ENCODE peak calls at places on chromosome 22, in ten cellular contexts. R is hepatocyte, J is PC-3, V is lower lobe of right lung, S is left lung, P is suprapubic skin, U is fibroblast of lung, C is K562, M is brain microvascular endothelial cell, A is sigmoid colon. F is an unnamed sample.

GRCh38 chr22:37193629-37194191 is 5.7 kb upstream of the C1QTNF6 start:
- DNase-seq in J (no peak), M (no peak), R (no peak), V (peak), U (no peak), A (peak), S (no peak), C (peak), P (peak), F (no peak)

GRCh38 chr22:45131749-45132148 is 32.0 kb upstream of the NUP50 start:
- DNase-seq in P (no peak), J (no peak), V (peak), U (peak), S (peak), M (no peak), R (no peak), A (no peak), C (no peak), F (no peak)

GRCh38 chr22:45423524-45423923 is 10.0 kb downstream of the RIBC2 start:
- DNase-seq in R (no peak), M (no peak), C (no peak), J (no peak), U (no peak), A (no peak), P (peak), V (no peak), S (no peak), F (no peak)

GRCh38 chr22:26409705-26410376 is 19.2 kb upstream of the ASPHD2 start:
- DNase-seq in P (no peak), J (no peak), A (no peak), C (no peak), M (no peak), S (no peak), U (no peak), R (no peak), V (no peak), F (no peak)

GRCh38 chr22:41848468-41848867 is 15.6 kb downstream of the SREBF2 start:
- DNase-seq in R (peak), A (peak), S (peak), P (no peak), U (peak), V (peak), C (no peak), M (no peak), J (no peak), F (no peak)

GRCh38 chr22:46812786-46813185 is 50.3 kb downstream of the TBC1D22A start:
- DNase-seq in V (no peak), A (no peak), S (no peak), P (no peak), M (no peak), C (no peak), R (no peak), U (no peak), J (no peak), F (no peak)

GRCh38 chr22:36379593-36380361 is 8.0 kb downstream of the MYH9 start:
- DNase-seq in U (no peak), J (peak), S (no peak), A (no peak), P (no peak), R (peak), V (no peak), C (no peak), M (no peak), F (no peak)

GRCh38 chr22:30191049-30191701 is 55.4 kb downstream of the LIF start:
- DNase-seq in C (no peak), V (no peak), P (no peak), U (no peak), J (no peak), M (no peak), S (no peak), A (no peak), R (peak), F (no peak)

GRCh38 chr22:29093501-29093921 is 20.7 kb downstream of the KREMEN1 start:
- DNase-seq in V (no peak), C (no peak), M (no peak), U (peak), R (no peak), J (no peak), A (no peak), P (no peak), S (no peak), F (no peak)

GRCh38 chr22:32648486-32648885 is 153.0 kb upstream of the TIMP3 start:
- DNase-seq in V (no peak), J (no peak), A (no peak), C (no peak), U (no peak), S (no peak), P (no peak), M (no peak), R (no peak), F (no peak)

GRCh38 chr22:21791635-21792625 is 56.3 kb upstream of the YPEL1 start:
- DNase-seq in A (no peak), C (peak), S (no peak), U (peak), M (peak), P (no peak), V (no peak), J (peak), R (no peak), F (no peak)

GRCh38 chr22:17882162-17882561 is 107.9 kb upstream of the BID start:
- DNase-seq in S (no peak), C (no peak), J (no peak), P (no peak), M (no peak), R (no peak), A (no peak), V (no peak), U (no peak), F (no peak)

GRCh38 chr22:33756508-33756949 is 163.7 kb downstream of the LARGE1 start:
- DNase-seq in V (no peak), R (peak), C (no peak), U (no peak), A (no peak), P (no peak), S (no peak), J (no peak), M (no peak), F (no peak)

GRCh38 chr22:10961043-10961860 is 4566.7 kb upstream of the OR11H1 start:
- DNase-seq in A (no peak), U (no peak), M (no peak), C (peak), P (no peak), V (peak), J (no peak), S (no peak), R (peak), F (no peak)

GRCh38 chr22:46070722-46071450 is 79.4 kb upstream of the PPARA start:
- DNase-seq in R (peak), C (no peak), M (no peak), U (peak), V (peak), P (no peak), A (peak), S (peak), J (peak), F (peak)

GRCh38 chr22:17120281-17120680 is 879 bp downstream of the TMEM121B start:
- DNase-seq in V (peak), U (peak), S (peak), P (no peak), R (peak), A (no peak), J (no peak), C (peak), M (no peak), F (peak)

GRCh38 chr22:21698430-21699329 is 32.9 kb downstream of the PPIL2 start:
- DNase-seq in P (no peak), M (peak), A (no peak), V (no peak), R (no peak), C (no peak), J (no peak), U (no peak), S (no peak), F (no peak)

GRCh38 chr22:29780781-29781676 is 13.9 kb downstream of the UQCR10 start:
- DNase-seq in V (no peak), S (no peak), C (peak), M (peak), P (no peak), J (peak), U (peak), R (no peak), A (no peak), F (no peak)

GRCh38 chr22:35835998-35836691 is 118.5 kb downstream of the APOL5 start:
- DNase-seq in C (peak), M (peak), V (no peak), R (peak), P (no peak), S (peak), J (peak), U (peak), A (peak), F (no peak)

GRCh38 chr22:23077627-23078461 is 7.5 kb downstream of the GNAZ start:
- DNase-seq in M (no peak), U (no peak), A (no peak), R (no peak), S (no peak), J (no peak), V (no peak), C (peak), P (no peak), F (no peak)
- TF ChIP-seq CTCF in M (no peak), U (no peak), A (no peak), R (no peak), S (no peak), J (no peak), V (no peak), C (peak), P (no peak), F (no peak)

GRCh38 chr22:39405346-39406085 is 5.9 kb downstream of the TAB1 start:
- DNase-seq in V (no peak), M (peak), A (no peak), P (no peak), J (no peak), S (no peak), R (no peak), C (no peak), U (peak), F (no peak)

GRCh38 chr22:39408807-39409206 is 9.2 kb downstream of the TAB1 start:
- DNase-seq in S (no peak), P (no peak), J (no peak), V (no peak), C (no peak), M (no peak), A (no peak), U (no peak), R (no peak), F (no peak)

GRCh38 chr22:39408173-39408572 is 8.6 kb downstream of the TAB1 start:
- DNase-seq in P (no peak), M (no peak), V (no peak), U (no peak), S (no peak), J (no peak), A (no peak), R (no peak), C (no peak), F (no peak)

GRCh38 chr22:39414377-39414776 is 14.8 kb downstream of the TAB1 start:
- DNase-seq in M (no peak), U (no peak), V (no peak), R (no peak), P (no peak), C (no peak), J (no peak), A (no peak), S (no peak), F (no peak)

DNA sequence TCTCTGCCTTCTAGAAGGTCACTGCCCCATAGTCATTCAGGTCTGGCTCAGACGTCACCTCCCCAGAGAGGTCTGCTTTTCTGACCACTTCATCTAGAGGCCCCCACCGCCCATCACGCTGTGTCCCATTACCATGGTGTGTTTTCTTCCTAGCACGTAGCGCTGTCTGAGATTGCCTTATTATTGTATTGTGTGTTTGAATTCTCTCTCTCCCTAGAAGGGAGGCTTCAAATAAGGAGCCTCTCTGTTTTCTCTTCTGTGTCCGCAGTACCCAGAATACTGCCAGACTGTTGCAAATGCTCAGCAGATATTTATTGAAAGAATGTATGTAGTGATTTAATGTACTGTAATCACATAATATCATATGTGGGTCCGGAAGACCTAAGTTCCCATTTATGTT is 10.1 kb downstream of the TAB1 start:
- DNase-seq in C (no peak), U (no peak), M (no peak), A (no peak), S (no peak), P (no peak), R (no peak), V (no peak), J (no peak), F (no peak)
- H3K27ac ChIP-seq in C (no peak), U (no peak), M (no peak), A (no peak), S (no peak), P (no peak), R (no peak), V (no peak), J (no peak), F (no peak)

DNA sequence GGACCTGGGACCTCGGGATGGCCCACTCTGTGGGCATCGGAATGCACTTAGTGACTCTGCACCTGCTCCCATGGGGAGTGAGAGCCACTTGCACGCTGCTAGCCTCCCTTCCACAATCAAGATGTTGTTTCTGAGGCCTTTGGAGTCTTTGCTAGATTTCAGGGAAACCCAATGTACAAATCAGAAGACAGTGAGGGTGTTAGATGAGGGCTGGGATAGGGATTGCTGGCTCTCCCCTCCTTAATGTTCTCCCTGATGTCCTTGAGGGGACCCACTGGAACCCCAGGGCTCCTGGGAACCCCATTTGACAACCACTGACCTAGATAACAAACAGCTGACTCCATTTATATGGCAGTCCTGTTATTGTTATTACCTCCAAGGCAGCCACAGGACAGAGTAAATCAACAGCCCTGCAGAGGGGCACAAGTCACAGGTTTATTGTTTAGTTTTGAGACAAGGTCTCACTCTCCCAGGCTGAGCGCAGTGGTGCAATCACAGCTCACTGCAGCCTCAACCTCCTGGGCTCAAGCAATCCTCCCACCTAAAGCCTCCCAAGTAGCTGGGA is 31.3 kb upstream of the COMT start:
- DNase-seq in J (no peak), R (no peak), P (no peak), M (no peak), A (no peak), V (no peak), C (no peak), U (no peak), S (no peak), F (no peak)
- TF ChIP-seq CTCF in J (no peak), R (no peak), P (no peak), M (no peak), A (peak), V (no peak), C (no peak), U (no peak), S (peak), F (no peak)

DNA sequence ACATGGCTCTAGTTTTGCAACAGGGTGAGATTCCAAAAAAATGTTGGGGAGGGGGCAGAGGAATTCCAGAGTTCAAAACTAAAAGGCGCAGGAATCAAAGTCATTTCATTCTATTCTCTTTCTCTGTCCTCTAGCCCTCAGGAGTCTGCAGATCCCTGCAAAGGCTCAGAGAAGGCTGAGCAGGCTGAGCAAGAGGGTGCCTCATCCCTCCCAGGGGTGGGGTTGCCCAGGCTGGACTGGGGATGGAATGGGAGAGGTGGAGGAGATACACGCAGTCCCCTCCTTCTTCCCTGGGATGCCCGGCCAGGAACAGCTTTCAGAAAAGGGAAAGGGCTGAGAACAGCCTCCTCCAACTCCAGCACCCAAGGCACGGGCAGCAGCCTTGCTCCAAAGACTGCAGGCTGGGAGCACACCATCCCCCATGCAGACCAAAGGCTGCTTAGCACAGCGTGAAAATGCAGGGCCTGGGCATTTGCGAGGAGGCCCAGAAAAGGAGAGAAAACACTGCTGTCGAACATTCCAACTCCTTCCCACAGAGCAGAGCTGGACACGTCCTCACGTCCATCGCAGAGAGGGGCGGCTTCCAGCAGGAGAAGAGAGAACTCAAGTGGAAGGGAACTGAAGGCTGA is 51.8 kb downstream of the MN1 start:
- DNase-seq in S (no peak), M (peak), V (peak), A (peak), U (peak), R (peak), P (peak), C (no peak), J (no peak), F (no peak)
- H3K27ac ChIP-seq in S (no peak), M (no peak), V (no peak), A (peak), U (no peak), R (peak), P (peak), C (no peak), J (no peak), F (no peak)

GRCh38 chr22:23166841-23167610 is 13.3 kb upstream of the BCR start:
- DNase-seq in P (no peak), C (no peak), R (no peak), S (no peak), M (no peak), J (no peak), A (no peak), V (no peak), U (no peak), F (no peak)
- TF ChIP-seq CTCF in P (no peak), C (no peak), R (no peak), S (no peak), M (no peak), J (no peak), A (no peak), V (no peak), U (no peak), F (no peak)

GRCh38 chr22:40484906-40485660 is 114.7 kb downstream of the SGSM3 start:
- DNase-seq in A (no peak), J (no peak), R (no peak), U (peak), M (no peak), S (no peak), V (no peak), C (no peak), P (no peak), F (no peak)

GRCh38 chr22:40486962-40487602 is 116.7 kb downstream of the SGSM3 start:
- DNase-seq in C (no peak), U (no peak), M (no peak), V (no peak), R (no peak), A (no peak), P (no peak), S (no peak), J (no peak), F (no peak)

GRCh38 chr22:40482886-40483285 is 112.5 kb downstream of the SGSM3 start:
- DNase-seq in R (no peak), S (no peak), A (no peak), M (no peak), V (no peak), U (no peak), P (no peak), J (no peak), C (no peak), F (no peak)

GRCh38 chr22:40487663-40488249 is 117.4 kb downstream of the SGSM3 start:
- DNase-seq in C (peak), S (no peak), P (no peak), J (peak), M (no peak), V (no peak), U (peak), A (no peak), R (peak), F (no peak)

DNA sequence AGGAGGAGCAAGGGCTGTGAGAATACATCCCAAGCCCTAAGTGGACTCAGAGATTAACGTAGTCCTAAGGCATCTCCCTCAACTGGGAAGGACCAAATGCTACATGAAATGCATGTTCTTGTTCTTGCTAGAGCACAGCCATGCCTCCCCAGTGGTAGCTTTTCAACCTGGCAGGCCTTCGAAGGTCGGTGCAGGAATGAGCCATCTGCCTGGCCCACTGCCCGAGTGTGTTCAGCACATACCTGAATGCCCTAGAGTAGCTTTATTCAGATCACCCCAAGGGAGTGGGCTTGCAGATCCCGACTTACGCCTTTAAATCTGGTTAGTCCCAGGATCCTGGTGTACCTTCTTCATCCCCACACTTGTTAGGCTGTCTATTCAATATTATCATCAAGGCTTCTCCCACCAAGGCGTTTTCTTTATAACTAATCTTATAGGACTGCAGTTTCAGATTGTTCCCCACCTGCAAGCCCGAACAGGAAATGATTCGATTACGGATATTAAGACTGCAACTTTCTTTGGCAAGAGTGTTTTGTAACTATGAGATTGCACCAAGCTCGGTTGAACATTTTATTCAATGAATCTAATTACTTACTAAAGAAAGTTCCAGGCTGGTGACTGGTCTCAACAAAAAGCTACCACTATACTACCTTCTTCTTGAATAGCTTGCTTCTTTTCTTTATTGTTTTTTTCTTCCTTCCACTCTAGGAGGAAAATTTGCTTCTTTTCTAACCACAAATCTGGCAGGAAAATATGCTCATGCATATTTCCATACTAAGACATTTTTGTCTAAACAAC is 115.6 kb downstream of the SGSM3 start:
- DNase-seq in S (no peak), V (no peak), J (no peak), M (no peak), U (peak), P (no peak), C (no peak), A (no peak), R (no peak), F (no peak)
- H3K27ac ChIP-seq in S (peak), V (peak), J (no peak), M (no peak), U (no peak), P (peak), C (no peak), A (no peak), R (no peak), F (no peak)

DNA sequence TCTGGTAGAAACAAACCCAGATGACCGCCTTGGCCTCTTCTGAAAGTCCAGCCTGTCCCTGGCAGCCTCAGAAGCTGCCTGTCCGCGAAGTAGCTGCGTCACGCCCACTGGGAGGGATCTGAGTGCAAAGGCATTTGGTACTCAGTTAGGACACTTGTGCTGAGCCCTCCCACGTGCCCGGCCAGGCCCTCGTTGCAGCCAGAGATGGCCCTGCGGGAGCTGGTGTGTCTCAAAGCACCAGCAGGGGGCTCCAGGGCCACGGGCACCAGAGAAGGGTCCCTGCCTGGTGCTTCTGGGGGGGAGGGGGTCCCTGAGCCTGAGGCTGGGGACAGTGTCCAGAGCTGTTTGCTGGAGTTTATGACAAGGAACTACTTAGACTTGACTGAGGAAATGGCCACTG is 5.8 kb downstream of the SELENOO start:
- DNase-seq in A (peak), V (peak), S (peak), J (no peak), P (no peak), M (peak), C (peak), U (peak), R (peak), F (no peak)
- TF ChIP-seq CTCF in A (no peak), V (peak), S (peak), J (peak), P (peak), M (peak), C (peak), U (peak), R (peak), F (peak)

GRCh38 chr22:43858156-43858895 is 4.0 kb downstream of the SULT4A1 start:
- DNase-seq in M (no peak), U (no peak), V (no peak), C (no peak), P (no peak), R (no peak), J (no peak), A (peak), S (no peak), F (no peak)
- H3K27ac ChIP-seq in M (no peak), U (no peak), V (no peak), C (no peak), P (no peak), R (no peak), J (no peak), A (no peak), S (no peak), F (no peak)